ENCODE peak calls at places on chromosomes 2 and 18, in four cellular contexts. R is GM12878, Y is K562, N is HL-60. K is an unnamed sample.

GRCh38 chr2:224062481-224063307 is 23.6 kb upstream of the SERPINE2 start:
- DNase-seq in R (no peak), N (no peak), Y (no peak), K (no peak)

GRCh38 chr2:65541773-65542172 is 109.4 kb upstream of the SPRED2 start:
- DNase-seq in R (no peak), Y (no peak), N (no peak), K (no peak)

GRCh38 chr2:46024146-46024779 is 272.9 kb upstream of the EPAS1 start:
- DNase-seq in R (no peak), N (no peak), Y (no peak), K (no peak)

GRCh38 chr2:61885896-61886603 is 2.4 kb downstream of the CCT4 start:
- DNase-seq in N (no peak), Y (no peak), R (no peak), K (no peak)

GRCh38 chr2:77086478-77086877 is 435.7 kb downstream of the LRRTM4 start:
- DNase-seq in N (no peak), Y (no peak), R (no peak), K (no peak)

GRCh38 chr18:24492445-24492844 is 32.0 kb downstream of the HRH4 start:
- DNase-seq in R (peak; percentile 30), N (no peak), Y (no peak), K (no peak)

GRCh38 chr2:237027712-237028029 is 58.0 kb upstream of the COPS8 start:
- DNase-seq in Y (no peak), R (no peak), N (no peak), K (no peak)

GRCh38 chr2:182649316-182649715 is 66.7 kb upstream of the DNAJC10 start:
- DNase-seq in N (peak; percentile 14), Y (no peak), R (no peak), K (peak; percentile 19)

GRCh38 chr2:60759654-60760053 is 3.6 kb downstream of the PAPOLG start:
- DNase-seq in R (no peak), Y (no peak), N (no peak), K (no peak)

GRCh38 chr2:106108351-106108750 is 85.8 kb downstream of the UXS1 start:
- DNase-seq in N (no peak), Y (no peak), R (no peak), K (no peak)

GRCh38 chr2:11396690-11396985 is 52.2 kb upstream of the ROCK2 start:
- DNase-seq in R (no peak), Y (no peak), N (no peak), K (no peak)

GRCh38 chr2:190972846-190973245 is 41.1 kb downstream of the STAT1 start:
- DNase-seq in N (no peak), R (no peak), Y (no peak), K (no peak)

GRCh38 chr2:172083725-172084483 is 1.4 kb upstream of the DLX1 start:
- DNase-seq in Y (peak; percentile 76), R (no peak), N (peak; percentile 47), K (no peak)

GRCh38 chr2:219713110-219713509 is 85.7 kb downstream of the SLC4A3 start:
- DNase-seq in N (peak; percentile 49), Y (peak; percentile 62), R (no peak), K (no peak)

GRCh38 chr2:54895735-54896134 is 154.5 kb downstream of the RTN4 start:
- DNase-seq in N (peak; percentile 28), Y (no peak), R (no peak), K (no peak)

GRCh38 chr18:27894746-27895145 is 282.2 kb downstream of the CDH2 start:
- DNase-seq in N (no peak), R (no peak), Y (no peak), K (no peak)

GRCh38 chr18:11047156-11047555 is 102.2 kb downstream of the PIEZO2 start:
- DNase-seq in Y (no peak), R (no peak), N (no peak), K (no peak)

GRCh38 chr2:10059552-10060335 is 16.4 kb downstream of the KLF11 start:
- DNase-seq in R (no peak), N (no peak), Y (no peak), K (no peak)

GRCh38 chr2:11398710-11399109 is 54.3 kb upstream of the ROCK2 start:
- DNase-seq in R (no peak), Y (no peak), N (no peak), K (no peak)

GRCh38 chr2:8631465-8632005 is 50.3 kb upstream of the ID2 start:
- DNase-seq in N (no peak), Y (no peak), R (no peak), K (no peak)

GRCh38 chr2:102112692-102113665 is 29.6 kb upstream of the IL1R1 start:
- DNase-seq in Y (no peak), N (no peak), R (no peak), K (no peak)

GRCh38 chr18:24090876-24091275 is 48.0 kb upstream of the CABYR start:
- DNase-seq in Y (no peak), R (no peak), N (no peak), K (no peak)

GRCh38 chr2:174158003-174158402 is 90.3 kb downstream of the OLA1 start:
- DNase-seq in Y (peak; percentile 64), R (peak; percentile 16), N (peak; percentile 38), K (peak; percentile 14)

GRCh38 chr18:24051256-24051947 is 36.8 kb downstream of the TTC39C start:
- DNase-seq in N (no peak), R (peak; percentile 27), Y (no peak), K (no peak)

GRCh38 chr2:9832586-9832985 is 10.7 kb upstream of the TAF1B start:
- DNase-seq in Y (no peak), R (no peak), N (no peak), K (no peak)

GRCh38 chr18:32019251-32019943 is 772 bp downstream of the RNF125 start:
- DNase-seq in N (peak; percentile 67), Y (no peak), R (no peak), K (peak; percentile 32)

GRCh38 chr2:70133521-70134348 is 46.5 kb downstream of the PCBP1 start:
- DNase-seq in Y (no peak), R (no peak), N (no peak), K (no peak)

GRCh38 chr2:112674229-112674628 is 28.5 kb downstream of the SLC20A1 start:
- DNase-seq in N (peak; percentile 99), R (no peak), Y (no peak), K (no peak)

GRCh38 chr2:190482441-190482840 is 52.1 kb downstream of the NEMP2 start:
- DNase-seq in R (no peak), Y (no peak), N (no peak), K (no peak)

GRCh38 chr2:46999857-47000678 is 84.5 kb upstream of the MCFD2 start:
- DNase-seq in Y (no peak), R (no peak), N (no peak), K (no peak)

GRCh38 chr2:74849228-74849892 is 15.4 kb downstream of the HK2 start:
- DNase-seq in Y (no peak), R (peak; percentile 62), N (peak; percentile 88), K (peak; percentile 36)

GRCh38 chr2:235384624-235385023 is 109.2 kb upstream of the AGAP1 start:
- DNase-seq in R (no peak), Y (no peak), N (no peak), K (no peak)

GRCh38 chr2:192146069-192147006 is 48.4 kb downstream of the TMEFF2 start:
- DNase-seq in N (no peak), Y (no peak), R (no peak), K (no peak)

GRCh38 chr2:164896634-164897033 is 55.0 kb upstream of the COBLL1 start:
- DNase-seq in N (no peak), R (no peak), Y (no peak), K (no peak)

DNA sequence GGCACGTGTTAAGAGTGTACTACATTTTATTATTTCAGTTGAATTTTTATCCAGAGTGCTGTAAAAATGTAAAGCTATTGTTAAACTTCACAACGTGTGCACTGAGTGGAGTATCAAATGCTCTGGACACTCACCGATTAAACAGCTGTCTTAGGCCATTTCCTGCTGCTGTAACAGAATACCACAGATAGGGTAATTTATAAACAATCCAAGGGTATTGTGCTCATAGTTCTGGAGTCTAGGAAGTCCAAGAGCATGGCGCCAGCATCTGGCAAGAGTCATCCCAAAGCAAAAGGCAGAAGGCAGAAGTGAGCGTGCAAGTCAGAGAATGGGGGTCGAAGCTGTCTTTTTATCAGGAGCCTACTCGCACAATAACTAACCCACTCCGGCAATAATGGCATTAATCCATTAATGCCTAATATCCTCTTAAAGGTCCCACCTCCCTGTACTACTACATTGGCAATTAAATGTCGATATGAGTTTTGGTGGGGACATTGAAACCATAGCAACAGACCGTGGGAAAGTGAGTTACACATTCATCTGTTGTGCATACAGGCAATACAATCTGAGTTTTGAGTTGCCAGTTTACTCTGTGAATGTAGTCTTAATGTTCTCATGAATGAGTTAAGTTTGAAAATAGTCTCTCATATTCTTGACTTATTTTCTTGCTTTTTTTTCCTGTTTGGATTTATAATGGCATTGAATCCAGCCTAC is 64.8 kb downstream of the ARMC9 start:
- DNase-seq in R (no peak), Y (no peak), N (no peak), K (no peak)
- TF ChIP-seq SPI1 in R (no peak), Y (no peak), N (no peak), K (no peak)

GRCh38 chr2:38010995-38011394 is 65.0 kb downstream of the CYP1B1 start:
- DNase-seq in Y (no peak), R (no peak), N (no peak), K (no peak)
- TF ChIP-seq SPI1 in Y (no peak), R (no peak), N (no peak), K (no peak)

GRCh38 chr2:238239872-238240760 is at the start of gene HES6:
- DNase-seq in Y (peak; percentile 92), N (peak; percentile 84), R (no peak), K (peak; percentile 96)

GRCh38 chr2:238240761-238241711 is 1.2 kb upstream of the HES6 start:
- DNase-seq in N (no peak), R (no peak), Y (peak; percentile 56), K (no peak)

GRCh38 chr2:238238311-238238765 is 1.5 kb downstream of the HES6 start:
- DNase-seq in N (no peak), Y (no peak), R (no peak), K (no peak)

GRCh38 chr2:238238766-238239551 is 879 bp downstream of the HES6 start:
- DNase-seq in R (no peak), Y (peak; percentile 63), N (peak; percentile 48), K (no peak)

DNA sequence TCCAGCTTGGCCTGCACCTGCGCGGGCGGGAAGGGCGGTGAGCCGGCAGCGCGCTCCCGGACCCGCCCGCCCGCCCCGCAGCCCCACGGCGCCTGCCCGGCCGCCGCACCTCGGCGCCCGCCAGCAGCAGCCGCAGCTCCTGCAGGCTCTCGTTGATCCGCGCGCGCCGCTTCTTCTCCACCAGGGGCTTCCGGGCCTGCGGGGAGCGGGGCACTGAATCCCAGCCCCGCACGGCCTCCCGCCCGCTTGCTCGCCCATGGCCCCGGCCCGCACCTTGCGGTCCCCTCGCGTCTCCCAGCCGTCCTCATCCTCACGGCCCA is 326 bp downstream of the HES6 start:
- DNase-seq in N (peak; percentile 23), Y (no peak), R (no peak), K (no peak)
- TF ChIP-seq SPI1 in N (no peak), Y (no peak), R (no peak), K (no peak)

GRCh38 chr2:25480561-25480960 is 138.8 kb upstream of the DNMT3A start:
- DNase-seq in Y (no peak), N (no peak), R (no peak), K (no peak)

GRCh38 chr2:25479761-25480160 is 138.0 kb upstream of the DNMT3A start:
- DNase-seq in R (no peak), Y (no peak), N (no peak), K (no peak)

GRCh38 chr2:25483584-25484266 is 142.0 kb upstream of the DNMT3A start:
- DNase-seq in N (peak; percentile 67), Y (no peak), R (no peak), K (no peak)

GRCh38 chr2:25482341-25482740 is 140.6 kb upstream of the DNMT3A start:
- DNase-seq in Y (no peak), R (no peak), N (no peak), K (peak; percentile 30)

GRCh38 chr2:25481381-25482310 is 139.9 kb upstream of the DNMT3A start:
- DNase-seq in Y (no peak), N (no peak), R (no peak), K (no peak)
- TF ChIP-seq SPI1 in Y (no peak), N (no peak), R (no peak), K (no peak)